ENCODE peak calls at places on chromosomes 3 and 15, in five cellular contexts. T is H1, C is NT2/D1, Q is HEK293T, U is HepG2. Z is an unnamed sample.
A peak's percentile ranks its signal among the peaks of the same experiment; 100 is the strongest.

GRCh38 chr3:140203510-140203909 is 268.5 kb downstream of the CLSTN2 start:
- DNase-seq in T (no peak), C (peak; percentile 61), Q (no peak), U (no peak), Z (no peak)

GRCh38 chr3:66468016-66468735 is 32.6 kb downstream of the LRIG1 start:
- DNase-seq in T (no peak), C (no peak), Q (no peak), U (no peak), Z (no peak)

GRCh38 chr3:177106594-177106993 is 90.7 kb downstream of the TBL1XR1 start:
- DNase-seq in T (no peak), C (no peak), Q (no peak), U (no peak), Z (no peak)

GRCh38 chr15:89496155-89497098 is at the start of gene RHCG:
- DNase-seq in T (peak; percentile 69), C (peak; percentile 75), Q (no peak), U (peak; percentile 69), Z (no peak)

GRCh38 chr3:28349397-28350000 is 875 bp upstream of the AZI2 start:
- DNase-seq in T (no peak), C (no peak), Q (peak; percentile 57), U (no peak), Z (no peak)

GRCh38 chr15:92611150-92611549 is 44.4 kb downstream of the FAM174B start:
- DNase-seq in T (no peak), C (no peak), Q (no peak), U (no peak), Z (no peak)

GRCh38 chr15:29364429-29365078 is 94.9 kb upstream of the NSMCE3 start:
- DNase-seq in T (no peak), C (no peak), Q (peak; percentile 21), U (peak; percentile 4), Z (no peak)

GRCh38 chr15:42731461-42731860 is 5.5 kb downstream of the CDAN1 start:
- DNase-seq in T (no peak), C (no peak), Q (no peak), U (no peak), Z (no peak)

GRCh38 chr3:135860761-135861160 is 104.8 kb upstream of the PPP2R3A start:
- DNase-seq in T (no peak), C (no peak), Q (no peak), U (no peak), Z (no peak)

DNA sequence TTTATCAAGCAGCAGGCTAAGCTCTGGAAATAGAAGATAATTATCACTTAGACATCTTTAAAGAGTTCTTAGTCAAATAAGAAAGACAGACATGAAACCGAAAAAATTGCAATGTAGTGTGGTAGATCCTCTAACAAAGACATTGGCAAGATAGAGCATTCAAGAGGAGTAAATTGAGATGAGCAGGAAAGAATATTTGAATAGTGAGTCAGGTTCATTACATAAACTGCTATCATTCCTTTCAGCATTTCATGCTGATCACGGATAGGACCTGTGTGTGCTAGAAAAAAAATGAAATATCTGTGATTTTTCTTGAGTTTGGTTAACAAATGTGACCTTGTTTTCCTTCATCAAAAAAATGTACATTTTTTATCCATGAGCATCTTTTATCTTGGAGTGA is 460.9 kb downstream of the OTOL1 start:
- DNase-seq in T (no peak), C (no peak), Q (no peak), U (no peak), Z (no peak)
- TF ChIP-seq SUZ12 in T (no peak), C (no peak), Q (no peak), U (no peak), Z (no peak)

DNA sequence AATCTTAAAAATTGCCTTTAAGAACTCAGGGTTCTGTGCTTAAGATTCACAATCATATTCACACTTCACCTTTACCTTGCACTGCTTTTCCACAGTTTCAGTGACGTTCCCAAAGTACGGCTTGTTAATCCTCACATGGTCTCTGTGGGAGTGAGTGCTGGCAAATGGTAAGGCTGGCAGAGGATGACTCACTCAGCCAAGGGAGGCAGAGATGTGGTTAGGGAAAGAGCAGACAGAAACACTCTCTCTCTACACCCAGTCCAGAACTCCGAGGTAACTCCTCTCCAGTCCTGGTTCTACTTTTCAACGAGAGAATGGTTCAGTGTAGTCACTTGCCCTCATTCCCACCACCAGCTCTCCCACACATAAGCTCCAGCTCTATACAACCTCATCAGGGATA is 33.1 kb downstream of the RASGRP1 start:
- DNase-seq in T (no peak), C (no peak), Q (no peak), U (no peak), Z (no peak)
- TF ChIP-seq SUZ12 in T (no peak), C (no peak), Q (no peak), U (no peak), Z (no peak)

GRCh38 chr15:40934457-40934856 is 5.3 kb downstream of the DLL4 start:
- DNase-seq in T (no peak), C (no peak), Q (no peak), U (no peak), Z (no peak)

GRCh38 chr15:40937762-40938529 is 8.8 kb downstream of the DLL4 start:
- DNase-seq in T (no peak), C (no peak), Q (no peak), U (no peak), Z (no peak)

GRCh38 chr15:40938530-40938870 is 9.4 kb downstream of the DLL4 start:
- DNase-seq in T (no peak), C (no peak), Q (no peak), U (no peak), Z (no peak)

GRCh38 chr15:40936709-40937666 is 7.8 kb downstream of the DLL4 start:
- DNase-seq in T (no peak), C (no peak), Q (no peak), U (peak; percentile 50), Z (no peak)

DNA sequence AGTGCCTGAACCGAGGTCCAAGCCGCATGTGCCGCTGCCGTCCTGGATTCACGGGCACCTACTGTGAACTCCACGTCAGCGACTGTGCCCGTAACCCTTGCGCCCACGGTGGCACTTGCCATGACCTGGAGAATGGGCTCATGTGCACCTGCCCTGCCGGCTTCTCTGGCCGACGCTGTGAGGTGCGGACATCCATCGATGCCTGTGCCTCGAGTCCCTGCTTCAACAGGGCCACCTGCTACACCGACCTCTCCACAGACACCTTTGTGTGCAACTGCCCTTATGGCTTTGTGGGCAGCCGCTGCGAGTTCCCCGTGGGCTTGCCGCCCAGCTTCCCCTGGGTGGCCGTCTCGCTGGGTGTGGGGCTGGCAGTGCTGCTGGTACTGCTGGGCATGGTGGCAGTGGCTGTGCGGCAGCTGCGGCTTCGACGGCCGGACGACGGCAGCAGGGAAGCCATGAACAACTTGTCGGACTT is 7.1 kb downstream of the DLL4 start:
- DNase-seq in T (no peak), C (no peak), Q (no peak), U (no peak), Z (no peak)
- TF ChIP-seq SUZ12 in T (no peak), C (no peak), Q (no peak), U (no peak), Z (no peak)

GRCh38 chr15:68885070-68885469 is 45.3 kb upstream of the SPESP1 start:
- DNase-seq in T (no peak), C (no peak), Q (no peak), U (no peak), Z (no peak)
- TF ChIP-seq SUZ12 in T (no peak), C (no peak), Q (no peak), U (no peak), Z (no peak)

DNA sequence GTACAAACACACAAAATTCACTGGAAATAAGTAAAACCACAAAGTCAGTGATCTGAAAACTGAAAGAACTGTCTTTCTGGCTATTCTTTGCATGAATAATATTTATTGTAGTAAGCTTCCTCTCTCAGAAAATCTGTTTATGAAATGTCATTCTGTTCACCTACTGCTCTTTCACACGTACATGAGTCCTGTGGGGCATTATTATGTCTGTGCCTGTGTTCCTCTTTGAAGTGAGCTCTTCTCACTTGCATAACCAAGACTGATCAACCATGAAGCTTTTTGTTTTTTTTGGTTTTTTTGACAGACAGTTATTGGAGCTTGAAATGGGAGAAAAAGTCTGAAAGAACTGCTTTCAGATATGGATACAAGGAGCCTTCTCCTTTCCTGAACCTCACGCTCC is 195.8 kb downstream of the PLCH1 start:
- DNase-seq in T (no peak), C (no peak), Q (no peak), U (no peak), Z (no peak)
- TF ChIP-seq SUZ12 in T (no peak), C (no peak), Q (no peak), U (no peak), Z (no peak)

DNA sequence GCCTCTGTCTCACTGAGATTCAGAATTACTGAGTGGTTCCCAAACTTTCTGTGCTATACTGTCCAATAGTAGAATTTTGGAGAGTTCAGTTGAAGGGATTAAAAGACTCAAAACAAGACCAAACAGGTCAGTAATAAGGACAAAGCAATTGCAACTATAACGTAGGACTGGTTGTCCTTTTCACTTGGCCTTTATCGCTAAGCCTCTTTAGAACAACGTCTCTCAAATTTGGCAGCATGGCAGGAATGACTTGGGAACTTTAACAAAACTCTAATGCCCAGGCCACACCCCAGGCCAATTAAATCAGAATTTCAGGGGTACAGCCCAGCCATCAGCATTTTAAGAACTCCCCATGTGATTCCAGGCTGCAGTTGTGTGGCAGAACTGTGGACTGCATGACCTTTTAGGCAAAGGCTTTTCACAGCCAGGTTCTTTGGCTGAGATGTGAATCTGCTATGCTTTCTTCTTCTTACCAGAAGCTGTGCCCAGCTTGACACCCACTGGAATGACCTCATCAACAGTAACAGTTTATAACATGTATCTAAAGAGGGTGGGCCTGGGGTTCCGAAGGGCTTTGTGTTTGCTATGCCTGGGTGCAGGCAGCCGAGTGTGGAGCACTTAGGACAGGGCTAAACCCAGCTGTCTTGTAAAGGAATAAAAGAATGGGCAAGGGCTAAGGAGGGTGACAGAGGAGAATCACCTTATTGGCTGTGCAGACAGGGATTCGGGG is 226.2 kb upstream of the PRICKLE2 start:
- DNase-seq in T (no peak), C (no peak), Q (no peak), U (no peak), Z (no peak)
- TF ChIP-seq SUZ12 in T (no peak), C (no peak), Q (no peak), U (no peak), Z (no peak)

Z was measured in GM12878.